ENCODE peak calls at places on chromosomes 7 and 10, in four cellular contexts. P, D, T and M are unnamed samples.

GRCh38 chr10:6279540-6280267 is 77.0 kb downstream of the PFKFB3 start:
- DNase-seq in P (no peak), D (no peak), T (no peak), M (no peak)

GRCh38 chr10:21495002-21495685 is 30.3 kb downstream of the SKIDA1 start:
- DNase-seq in P (no peak), D (no peak), T (no peak), M (no peak)

GRCh38 chr7:16345979-16346958 is 75.1 kb downstream of the CRPPA start:
- DNase-seq in P (peak), D (no peak), T (no peak), M (peak)

GRCh38 chr10:63628526-63629362 is 107.5 kb downstream of the REEP3 start:
- DNase-seq in P (no peak), D (peak), T (peak), M (no peak)

GRCh38 chr7:74371381-74372059 is 82.2 kb upstream of the GTF2IRD1 start:
- DNase-seq in P (no peak), D (no peak), T (peak), M (no peak)

GRCh38 chr10:94053639-94053932 is 59.9 kb downstream of the PLCE1 start:
- DNase-seq in P (no peak), D (no peak), T (no peak), M (no peak)

GRCh38 chr10:73553316-73553715 is 37.8 kb downstream of the USP54 start:
- DNase-seq in P (no peak), D (no peak), T (no peak), M (no peak)

GRCh38 chr10:131703941-131704340 is 196.9 kb upstream of the PPP2R2D start:
- DNase-seq in P (no peak), D (peak), T (no peak), M (no peak)

GRCh38 chr7:100127866-100128601 is 1.3 kb downstream of the MBLAC1 start:
- DNase-seq in P (no peak), D (no peak), T (no peak), M (no peak)

GRCh38 chr7:104106106-104106505 is 101.7 kb downstream of the ORC5 start:
- DNase-seq in P (peak), D (no peak), T (no peak), M (peak)

GRCh38 chr7:87156709-87157108 is 4.5 kb downstream of the DMTF1 start:
- DNase-seq in P (no peak), D (no peak), T (no peak), M (no peak)

GRCh38 chr10:35232509-35232908 is 103.8 kb upstream of the CCNY start:
- DNase-seq in P (no peak), D (no peak), T (no peak), M (no peak)